ENCODE peak calls at places on chromosomes 5 and 9, in ten cellular contexts. One of them, this sample, is unnamed.

GRCh38 chr5:956941-957729 is 51.5 kb upstream of the NKD2 start:
- DNase-seq in tibial artery: peak
- DNase-seq in AG09309: peak
- DNase-seq in epithelial cell of esophagus: no peak
- DNase-seq in transverse colon: no peak
- DNase-seq in K562: no peak
- DNase-seq in GM06990: peak
- DNase-seq in lower lobe of right lung: no peak
- DNase-seq in cardiac muscle cell: peak
- DNase-seq in WERI-Rb-1: no peak
- DNase-seq in this sample: peak

GRCh38 chr5:175700991-175701390 is 43.1 kb downstream of the HRH2 start:
- DNase-seq in tibial artery: peak
- DNase-seq in AG09309: no peak
- DNase-seq in epithelial cell of esophagus: no peak
- DNase-seq in transverse colon: no peak
- DNase-seq in K562: peak
- DNase-seq in GM06990: no peak
- DNase-seq in lower lobe of right lung: no peak
- DNase-seq in cardiac muscle cell: no peak
- DNase-seq in WERI-Rb-1: no peak
- DNase-seq in this sample: peak

GRCh38 chr9:111525056-111525977 is at the start of gene ZNF483:
- DNase-seq in tibial artery: peak
- DNase-seq in AG09309: no peak
- DNase-seq in epithelial cell of esophagus: peak
- DNase-seq in transverse colon: peak
- DNase-seq in K562: peak
- DNase-seq in GM06990: peak
- DNase-seq in lower lobe of right lung: peak
- DNase-seq in cardiac muscle cell: peak
- DNase-seq in WERI-Rb-1: peak
- DNase-seq in this sample: no peak

GRCh38 chr5:14665110-14665822 is 748 bp downstream of the OTULIN start:
- DNase-seq in tibial artery: no peak
- DNase-seq in AG09309: no peak
- DNase-seq in epithelial cell of esophagus: peak
- DNase-seq in transverse colon: peak
- DNase-seq in K562: peak
- DNase-seq in GM06990: peak
- DNase-seq in lower lobe of right lung: peak
- DNase-seq in cardiac muscle cell: peak
- DNase-seq in WERI-Rb-1: peak
- DNase-seq in this sample: peak

GRCh38 chr5:165630211-165630866 is 2124.9 kb downstream of the MAT2B start:
- DNase-seq in tibial artery: no peak
- DNase-seq in AG09309: no peak
- DNase-seq in epithelial cell of esophagus: peak
- DNase-seq in transverse colon: peak
- DNase-seq in K562: peak
- DNase-seq in GM06990: no peak
- DNase-seq in lower lobe of right lung: no peak
- DNase-seq in cardiac muscle cell: peak
- DNase-seq in WERI-Rb-1: peak
- DNase-seq in this sample: peak

GRCh38 chr9:20929276-20929675 is 102.2 kb downstream of the HACD4 start:
- DNase-seq in tibial artery: no peak
- DNase-seq in AG09309: no peak
- DNase-seq in epithelial cell of esophagus: no peak
- DNase-seq in transverse colon: no peak
- DNase-seq in K562: no peak
- DNase-seq in GM06990: no peak
- DNase-seq in lower lobe of right lung: no peak
- DNase-seq in cardiac muscle cell: no peak
- DNase-seq in WERI-Rb-1: no peak
- DNase-seq in this sample: no peak

GRCh38 chr9:116658265-116658664 is 28.8 kb upstream of the TRIM32 start:
- DNase-seq in tibial artery: no peak
- DNase-seq in AG09309: no peak
- DNase-seq in epithelial cell of esophagus: no peak
- DNase-seq in transverse colon: no peak
- DNase-seq in K562: no peak
- DNase-seq in GM06990: no peak
- DNase-seq in lower lobe of right lung: no peak
- DNase-seq in cardiac muscle cell: no peak
- DNase-seq in WERI-Rb-1: no peak
- DNase-seq in this sample: no peak

GRCh38 chr5:134510970-134511795 is 14.3 kb upstream of the JADE2 start:
- DNase-seq in tibial artery: no peak
- DNase-seq in AG09309: no peak
- DNase-seq in epithelial cell of esophagus: peak
- DNase-seq in transverse colon: no peak
- DNase-seq in K562: peak
- DNase-seq in GM06990: no peak
- DNase-seq in lower lobe of right lung: no peak
- DNase-seq in cardiac muscle cell: no peak
- DNase-seq in WERI-Rb-1: peak
- DNase-seq in this sample: peak

GRCh38 chr5:58406394-58406793 is 53.5 kb downstream of the PLK2 start:
- DNase-seq in tibial artery: no peak
- DNase-seq in AG09309: no peak
- DNase-seq in epithelial cell of esophagus: peak
- DNase-seq in transverse colon: no peak
- DNase-seq in K562: no peak
- DNase-seq in GM06990: no peak
- DNase-seq in lower lobe of right lung: no peak
- DNase-seq in cardiac muscle cell: no peak
- DNase-seq in WERI-Rb-1: no peak
- DNase-seq in this sample: no peak

GRCh38 chr9:72309366-72310133 is 55.5 kb downstream of the ZFAND5 start:
- DNase-seq in tibial artery: no peak
- DNase-seq in AG09309: no peak
- DNase-seq in epithelial cell of esophagus: peak
- DNase-seq in transverse colon: no peak
- DNase-seq in K562: no peak
- DNase-seq in GM06990: no peak
- DNase-seq in lower lobe of right lung: no peak
- DNase-seq in cardiac muscle cell: no peak
- DNase-seq in WERI-Rb-1: no peak
- DNase-seq in this sample: no peak

GRCh38 chr5:79756102-79756501 is 66.5 kb downstream of the CMYA5 start:
- DNase-seq in tibial artery: no peak
- DNase-seq in AG09309: no peak
- DNase-seq in epithelial cell of esophagus: no peak
- DNase-seq in transverse colon: no peak
- DNase-seq in K562: no peak
- DNase-seq in GM06990: no peak
- DNase-seq in lower lobe of right lung: no peak
- DNase-seq in cardiac muscle cell: no peak
- DNase-seq in WERI-Rb-1: no peak
- DNase-seq in this sample: no peak

GRCh38 chr9:95901506-95901905 is 26.0 kb downstream of the ERCC6L2 start:
- DNase-seq in tibial artery: no peak
- DNase-seq in AG09309: no peak
- DNase-seq in epithelial cell of esophagus: peak
- DNase-seq in transverse colon: peak
- DNase-seq in K562: no peak
- DNase-seq in GM06990: no peak
- DNase-seq in lower lobe of right lung: no peak
- DNase-seq in cardiac muscle cell: no peak
- DNase-seq in WERI-Rb-1: no peak
- DNase-seq in this sample: no peak

GRCh38 chr5:171927345-171927941 is 79.0 kb downstream of the FBXW11 start:
- DNase-seq in tibial artery: no peak
- DNase-seq in AG09309: no peak
- DNase-seq in epithelial cell of esophagus: no peak
- DNase-seq in transverse colon: no peak
- DNase-seq in K562: peak
- DNase-seq in GM06990: no peak
- DNase-seq in lower lobe of right lung: no peak
- DNase-seq in cardiac muscle cell: no peak
- DNase-seq in WERI-Rb-1: no peak
- DNase-seq in this sample: no peak
- TF ChIP-seq CTCF in tibial artery: no peak
- TF ChIP-seq CTCF in AG09309: peak
- TF ChIP-seq CTCF in epithelial cell of esophagus: peak
- TF ChIP-seq CTCF in transverse colon: no peak
- TF ChIP-seq CTCF in K562: peak
- TF ChIP-seq CTCF in GM06990: peak
- TF ChIP-seq CTCF in lower lobe of right lung: peak
- TF ChIP-seq CTCF in cardiac muscle cell: peak
- TF ChIP-seq CTCF in WERI-Rb-1: peak
- TF ChIP-seq CTCF in this sample: peak

DNA sequence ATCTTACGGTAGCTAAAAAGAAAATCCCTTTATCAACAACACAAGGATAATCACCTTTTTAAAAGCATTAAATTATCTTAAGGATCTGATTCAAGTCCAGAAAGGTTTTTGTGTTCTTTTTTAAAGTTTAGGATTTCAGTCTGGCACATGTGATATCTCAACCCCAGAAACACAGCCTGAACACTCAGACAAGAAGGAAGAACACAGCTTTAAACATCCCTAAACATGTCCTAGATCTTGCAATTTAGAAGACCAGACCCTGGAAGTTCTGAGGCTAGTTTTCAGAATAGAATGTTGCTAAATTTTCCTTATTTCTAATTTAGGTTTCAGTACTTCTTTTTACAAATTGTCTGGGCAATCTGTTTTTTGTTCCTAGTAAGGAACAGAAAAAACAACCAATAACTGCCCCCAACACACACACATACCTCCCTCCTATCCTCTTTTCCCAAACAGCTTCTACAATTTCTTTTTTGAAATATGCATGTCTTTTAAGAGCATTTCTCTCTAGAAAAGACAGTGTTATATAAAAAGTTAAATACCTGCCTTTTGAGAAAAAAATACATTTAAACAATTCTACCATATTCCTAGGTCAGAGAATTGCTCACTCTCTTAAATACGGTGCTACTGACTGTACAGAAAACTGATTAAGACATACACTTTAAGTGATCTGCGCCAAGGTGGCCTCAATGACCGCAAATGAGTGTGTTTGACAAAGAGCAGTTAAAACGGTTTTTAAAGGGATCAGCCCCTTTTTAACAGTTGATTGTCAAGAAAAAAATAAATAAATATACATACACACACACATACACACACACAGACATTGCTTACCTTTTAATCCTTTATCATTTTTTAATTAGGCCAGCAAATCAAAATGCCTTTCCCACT is 830 bp downstream of the ZNF608 start:
- DNase-seq in tibial artery: no peak
- DNase-seq in AG09309: no peak
- DNase-seq in epithelial cell of esophagus: peak
- DNase-seq in transverse colon: no peak
- DNase-seq in K562: no peak
- DNase-seq in GM06990: no peak
- DNase-seq in lower lobe of right lung: no peak
- DNase-seq in cardiac muscle cell: peak
- DNase-seq in WERI-Rb-1: peak
- DNase-seq in this sample: no peak
- H3K4me3 ChIP-seq in tibial artery: peak
- H3K4me3 ChIP-seq in AG09309: peak
- H3K4me3 ChIP-seq in epithelial cell of esophagus: peak
- H3K4me3 ChIP-seq in transverse colon: peak
- H3K4me3 ChIP-seq in K562: no peak
- H3K4me3 ChIP-seq in GM06990: peak
- H3K4me3 ChIP-seq in lower lobe of right lung: peak
- H3K4me3 ChIP-seq in cardiac muscle cell: peak
- H3K4me3 ChIP-seq in WERI-Rb-1: peak
- H3K4me3 ChIP-seq in this sample: peak

DNA sequence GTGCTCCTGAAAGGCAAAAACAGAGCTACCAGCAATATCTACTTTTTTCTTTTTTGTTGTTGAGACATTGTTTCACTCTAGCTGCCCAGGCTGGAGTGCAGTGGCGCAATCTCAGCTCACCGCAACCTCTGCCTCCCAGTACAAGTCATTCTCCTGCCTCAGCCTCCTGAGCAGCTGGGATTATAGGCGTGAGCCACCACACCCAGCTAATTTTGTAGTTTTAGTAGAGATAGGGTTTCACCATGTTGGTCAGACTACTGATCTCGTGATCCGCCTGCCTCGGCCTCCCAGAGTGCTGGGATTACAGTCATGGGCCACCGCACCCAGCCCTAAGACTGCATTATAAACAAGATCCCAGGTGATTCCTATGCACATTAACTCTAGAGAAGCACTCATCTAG is 17.0 kb downstream of the PLPP1 start:
- DNase-seq in tibial artery: no peak
- DNase-seq in AG09309: no peak
- DNase-seq in epithelial cell of esophagus: no peak
- DNase-seq in transverse colon: peak
- DNase-seq in K562: no peak
- DNase-seq in GM06990: no peak
- DNase-seq in lower lobe of right lung: no peak
- DNase-seq in cardiac muscle cell: no peak
- DNase-seq in WERI-Rb-1: peak
- DNase-seq in this sample: no peak
- TF ChIP-seq CTCF in tibial artery: no peak
- TF ChIP-seq CTCF in AG09309: no peak
- TF ChIP-seq CTCF in epithelial cell of esophagus: no peak
- TF ChIP-seq CTCF in transverse colon: no peak
- TF ChIP-seq CTCF in K562: no peak
- TF ChIP-seq CTCF in GM06990: no peak
- TF ChIP-seq CTCF in lower lobe of right lung: no peak
- TF ChIP-seq CTCF in cardiac muscle cell: no peak
- TF ChIP-seq CTCF in WERI-Rb-1: no peak
- TF ChIP-seq CTCF in this sample: no peak

DNA sequence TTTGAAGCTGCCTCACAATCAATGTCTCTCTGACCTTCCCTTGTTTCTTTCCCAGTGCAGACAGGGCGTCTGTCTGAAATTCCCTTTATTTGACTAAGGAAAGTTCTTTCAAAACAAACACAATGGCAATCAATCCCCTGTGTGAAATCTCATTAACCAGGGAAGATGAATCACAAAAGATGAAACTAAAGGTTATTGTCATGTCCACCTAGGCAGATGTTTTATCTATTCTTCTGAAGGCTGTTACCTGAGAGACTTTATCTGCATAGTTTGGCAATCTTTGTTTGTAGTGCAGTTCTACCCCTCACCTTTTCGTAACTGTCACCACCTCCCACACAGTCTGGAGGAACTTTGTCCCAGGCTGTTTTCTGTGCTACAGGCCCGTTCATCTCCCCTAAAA is 217.5 kb upstream of the RIOK2 start:
- DNase-seq in tibial artery: no peak
- DNase-seq in AG09309: no peak
- DNase-seq in epithelial cell of esophagus: no peak
- DNase-seq in transverse colon: no peak
- DNase-seq in K562: no peak
- DNase-seq in GM06990: no peak
- DNase-seq in lower lobe of right lung: no peak
- DNase-seq in cardiac muscle cell: no peak
- DNase-seq in WERI-Rb-1: no peak
- DNase-seq in this sample: peak
- H3K4me3 ChIP-seq in tibial artery: no peak
- H3K4me3 ChIP-seq in AG09309: no peak
- H3K4me3 ChIP-seq in epithelial cell of esophagus: no peak
- H3K4me3 ChIP-seq in transverse colon: no peak
- H3K4me3 ChIP-seq in K562: no peak
- H3K4me3 ChIP-seq in GM06990: no peak
- H3K4me3 ChIP-seq in lower lobe of right lung: no peak
- H3K4me3 ChIP-seq in cardiac muscle cell: no peak
- H3K4me3 ChIP-seq in WERI-Rb-1: no peak
- H3K4me3 ChIP-seq in this sample: no peak

GRCh38 chr5:32421075-32421474 is 23.5 kb downstream of the ZFR start:
- DNase-seq in tibial artery: no peak
- DNase-seq in AG09309: no peak
- DNase-seq in epithelial cell of esophagus: no peak
- DNase-seq in transverse colon: no peak
- DNase-seq in K562: no peak
- DNase-seq in GM06990: no peak
- DNase-seq in lower lobe of right lung: no peak
- DNase-seq in cardiac muscle cell: no peak
- DNase-seq in WERI-Rb-1: no peak
- DNase-seq in this sample: no peak
- TF ChIP-seq CTCF in tibial artery: no peak
- TF ChIP-seq CTCF in AG09309: no peak
- TF ChIP-seq CTCF in epithelial cell of esophagus: no peak
- TF ChIP-seq CTCF in transverse colon: no peak
- TF ChIP-seq CTCF in K562: no peak
- TF ChIP-seq CTCF in GM06990: no peak
- TF ChIP-seq CTCF in lower lobe of right lung: no peak
- TF ChIP-seq CTCF in cardiac muscle cell: no peak
- TF ChIP-seq CTCF in WERI-Rb-1: no peak
- TF ChIP-seq CTCF in this sample: no peak

This sample was measured in Caco-2.